ENCODE peak calls at places on chromosomes 1 and 21, in six cellular contexts. I is OCI-LY7; Z is CD4-positive, CD25-positive, alpha-beta regulatory T cell; G is AG04450; T is brain microvascular endothelial cell; W is GM23248. B is an unnamed sample.

GRCh38 chr1:34070201-34070836 is 94.7 kb downstream of the CSMD2 start:
- DNase-seq in W (no peak), I (no peak), Z (no peak), T (no peak), G (no peak), B (no peak)

GRCh38 chr1:213669964-213670691 is 317.6 kb upstream of the PROX1 start:
- DNase-seq in Z (no peak), W (no peak), G (no peak), T (no peak), I (peak), B (no peak)

GRCh38 chr1:1430114-1430982 is 5.1 kb upstream of the VWA1 start:
- DNase-seq in T (no peak), Z (no peak), W (peak), I (no peak), G (no peak), B (no peak)

GRCh38 chr1:91883470-91883869 is 2.5 kb downstream of the TGFBR3 start:
- DNase-seq in G (no peak), Z (no peak), T (peak), W (peak), I (peak), B (no peak)

GRCh38 chr1:16187748-16188401 is 24.6 kb downstream of the ARHGEF19 start:
- DNase-seq in W (peak), I (peak), T (peak), Z (peak), G (peak), B (peak)

GRCh38 chr1:167981933-167982332 is 45.1 kb upstream of the MPC2 start:
- DNase-seq in W (peak), Z (no peak), I (no peak), T (no peak), G (no peak), B (no peak)

GRCh38 chr1:114956570-114956969 is 73.1 kb upstream of the TSHB start:
- DNase-seq in I (no peak), W (peak), G (no peak), Z (no peak), T (peak), B (no peak)

GRCh38 chr1:15749399-15750291 is 7.3 kb downstream of the TMEM82 start:
- DNase-seq in W (no peak), T (no peak), I (no peak), Z (no peak), G (no peak), B (peak)

GRCh38 chr1:38270241-38270871 is 223.8 kb upstream of the POU3F1 start:
- DNase-seq in T (no peak), W (no peak), Z (no peak), I (no peak), G (no peak), B (no peak)

GRCh38 chr1:212288614-212289013 is 3.4 kb downstream of the PPP2R5A start:
- DNase-seq in G (no peak), Z (no peak), T (no peak), W (peak), I (no peak), B (no peak)

GRCh38 chr1:107786214-107786842 is 178.7 kb downstream of the VAV3 start:
- DNase-seq in G (no peak), Z (no peak), I (no peak), W (no peak), T (no peak), B (no peak)

GRCh38 chr1:99650021-99650420 is 4.1 kb downstream of the PALMD start:
- DNase-seq in I (no peak), G (no peak), T (no peak), W (no peak), Z (no peak), B (no peak)

GRCh38 chr1:41915786-41916571 is 2.7 kb downstream of the HIVEP3 start:
- DNase-seq in G (no peak), W (no peak), Z (no peak), T (no peak), I (no peak), B (no peak)

GRCh38 chr21:33198346-33199135 is 31.2 kb upstream of the IFNAR2 start:
- DNase-seq in Z (no peak), I (no peak), G (no peak), W (peak), T (no peak), B (no peak)

GRCh38 chr1:61424382-61424781 is 300.6 kb downstream of the TM2D1 start:
- DNase-seq in W (no peak), T (no peak), Z (no peak), I (no peak), G (no peak), B (no peak)

GRCh38 chr1:159783724-159784123 is 3.0 kb downstream of the DUSP23 start:
- DNase-seq in T (no peak), W (no peak), Z (no peak), I (no peak), G (no peak), B (no peak)

GRCh38 chr1:234629026-234629425 is 19.0 kb upstream of the IRF2BP2 start:
- DNase-seq in Z (no peak), I (no peak), G (no peak), T (no peak), W (peak), B (no peak)

GRCh38 chr1:210252621-210253041 is 20.0 kb downstream of the SERTAD4 start:
- DNase-seq in T (no peak), I (no peak), Z (no peak), W (no peak), G (no peak), B (no peak)
- H3K4me3 ChIP-seq in T (no peak), I (no peak), Z (no peak), W (no peak), G (no peak), B (no peak)

GRCh38 chr1:31273619-31274018 is 23.0 kb downstream of the SNRNP40 start:
- DNase-seq in I (no peak), Z (no peak), T (no peak), W (no peak), G (no peak), B (no peak)
- H3K27ac ChIP-seq in I (no peak), Z (no peak), T (no peak), W (no peak), G (no peak), B (no peak)

GRCh38 chr1:152003846-152004442 is 10.3 kb upstream of the S100A10 start:
- DNase-seq in G (no peak), T (no peak), I (no peak), W (no peak), Z (no peak), B (no peak)

GRCh38 chr1:152001631-152002584 is 8.2 kb upstream of the S100A10 start:
- DNase-seq in W (peak), T (peak), Z (peak), G (peak), I (peak), B (peak)

GRCh38 chr1:152000989-152001630 is 7.5 kb upstream of the S100A10 start:
- DNase-seq in W (peak), G (no peak), Z (no peak), I (no peak), T (no peak), B (no peak)

GRCh38 chr1:152005360-152005912 is 11.8 kb upstream of the S100A10 start:
- DNase-seq in G (no peak), T (no peak), W (no peak), Z (no peak), I (no peak), B (no peak)

GRCh38 chr1:152002960-152003359 is 9.3 kb upstream of the S100A10 start:
- DNase-seq in G (no peak), T (no peak), Z (no peak), W (no peak), I (no peak), B (no peak)
- H3K4me3 ChIP-seq in G (no peak), T (no peak), Z (no peak), W (no peak), I (no peak), B (no peak)

GRCh38 chr21:42525676-42526378 is 12.2 kb downstream of the SLC37A1 start:
- DNase-seq in I (no peak), T (no peak), Z (no peak), G (no peak), W (no peak), B (peak)

GRCh38 chr21:42527489-42528158 is 14.0 kb downstream of the SLC37A1 start:
- DNase-seq in G (no peak), W (no peak), T (no peak), Z (peak), I (peak), B (peak)

GRCh38 chr21:42525228-42525604 is 11.6 kb downstream of the SLC37A1 start:
- DNase-seq in T (peak), W (peak), G (no peak), I (peak), Z (no peak), B (peak)

GRCh38 chr21:42526379-42526727 is 12.7 kb downstream of the SLC37A1 start:
- DNase-seq in W (no peak), G (no peak), T (no peak), I (no peak), Z (no peak), B (peak)

DNA sequence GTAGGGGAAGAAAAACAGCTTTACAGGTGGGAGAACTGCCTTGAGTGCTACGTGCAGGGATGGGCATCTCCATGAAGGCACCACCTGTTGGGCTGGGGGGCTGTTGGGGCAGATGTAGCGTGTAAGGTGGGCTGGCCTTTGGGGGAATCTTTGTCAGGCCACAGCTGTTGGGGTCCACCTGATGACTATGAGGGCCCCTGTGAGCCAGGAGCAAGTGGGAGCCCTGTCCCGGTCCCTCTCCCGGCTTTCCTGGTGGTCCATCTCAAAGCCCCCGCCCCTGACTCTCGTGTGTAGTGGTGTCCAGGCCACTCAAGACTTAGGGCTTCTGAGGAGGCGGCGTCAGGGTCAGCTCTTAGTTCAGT is 13.5 kb downstream of the SLC37A1 start:
- DNase-seq in I (no peak), W (no peak), G (no peak), Z (no peak), T (no peak), B (no peak)
- H3K27ac ChIP-seq in I (peak), W (no peak), G (no peak), Z (peak), T (no peak), B (peak)

DNA sequence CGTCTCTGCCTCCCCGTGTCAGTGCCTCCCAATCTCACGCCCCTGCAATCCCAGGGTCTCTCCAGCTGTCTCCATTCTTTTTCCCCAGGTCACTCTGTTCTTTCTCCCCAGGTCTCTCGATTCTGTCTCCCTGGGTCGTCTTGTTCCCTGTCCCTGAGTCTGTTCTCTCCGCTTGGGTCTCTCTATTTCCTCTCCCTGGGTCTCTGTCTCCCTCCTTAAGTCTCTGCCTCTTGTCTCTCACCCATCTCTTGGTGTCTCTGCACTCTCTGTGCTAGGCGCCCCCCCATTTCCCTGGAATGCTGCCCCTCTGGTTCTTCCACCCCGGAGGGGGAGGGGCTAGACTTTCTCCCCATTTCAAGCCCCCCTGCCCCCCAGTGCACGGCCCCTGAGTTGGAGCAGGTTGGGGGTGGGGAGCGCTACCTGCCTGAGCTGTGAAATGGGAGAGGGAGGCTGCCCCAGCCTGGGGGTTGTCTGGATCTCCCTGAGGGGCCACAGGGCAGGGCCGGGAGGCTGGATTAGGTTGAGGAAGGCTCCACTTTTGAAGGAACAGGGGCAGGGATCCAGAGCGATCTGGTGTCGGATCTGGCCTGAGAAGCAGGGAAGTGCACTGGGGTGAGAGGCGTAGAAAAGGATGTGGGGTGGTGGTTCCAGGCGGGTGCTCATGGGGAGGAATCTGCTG is 1.4 kb downstream of the PTPRF start:
- DNase-seq in W (peak), Z (no peak), T (no peak), G (no peak), I (no peak), B (no peak)
- H3K4me3 ChIP-seq in W (peak), Z (no peak), T (peak), G (peak), I (no peak), B (peak)

GRCh38 chr1:171122903-171123302 is 32.2 kb downstream of the FMO3 start:
- DNase-seq in W (no peak), T (no peak), Z (no peak), I (no peak), G (no peak), B (no peak)
- H3K27ac ChIP-seq in W (no peak), T (no peak), Z (no peak), I (no peak), G (no peak), B (peak)

GRCh38 chr1:243946253-243946652 is 96.2 kb upstream of the AKT3 start:
- DNase-seq in I (no peak), G (no peak), Z (no peak), W (no peak), T (no peak), B (no peak)
- H3K4me3 ChIP-seq in I (no peak), G (no peak), Z (no peak), W (no peak), T (no peak), B (no peak)

GRCh38 chr21:17458279-17458678 is 54.6 kb upstream of the CXADR start:
- DNase-seq in I (no peak), G (no peak), T (no peak), W (no peak), Z (no peak), B (no peak)
- H3K27ac ChIP-seq in I (no peak), G (no peak), T (no peak), W (no peak), Z (no peak), B (no peak)